ENCODE peak calls at places on chromosomes 12 and 14, in eight cellular contexts. W is right cardiac atrium; P is DND-41; J is activated T-cell treated with anti-CD3 and anti-CD28 coated beads, Interleukin-2, amount 50 U/mL, for 72 hours; C is activated CD8-positive, alpha-beta T cell treated with anti-CD3 and anti-CD28 coated beads, Interleukin-2, amount 10 ng/mL, durations not matched to agents 7 days and 5 days; S is gastroesophageal sphincter; T is T-cell; H is HepG2. G is an unnamed sample.

GRCh38 chr12:68665016-68665569 is 21.7 kb upstream of the NUP107 start:
- ATAC-seq in W (peak), P (no peak), J (no peak), C (no peak), S (peak), T (no peak), H (peak), G (no peak)

GRCh38 chr12:65162609-65163008 is 6.8 kb upstream of the LEMD3 start:
- ATAC-seq in W (no peak), P (no peak), J (peak), C (no peak), S (no peak), T (no peak), H (no peak), G (no peak)

GRCh38 chr12:6146509-6146908 is 22.0 kb upstream of the VWF start:
- ATAC-seq in W (no peak), P (no peak), J (no peak), C (no peak), S (no peak), T (no peak), H (no peak), G (no peak)

GRCh38 chr14:89730692-89731091 is 223.8 kb downstream of the EFCAB11 start:
- ATAC-seq in W (peak), P (no peak), J (no peak), C (no peak), S (no peak), T (no peak), H (no peak), G (no peak)

GRCh38 chr14:69708586-69709169 is 58.3 kb upstream of the SRSF5 start:
- ATAC-seq in W (no peak), P (peak), J (peak), C (peak), S (no peak), T (peak), H (peak), G (no peak)

GRCh38 chr12:94969424-94969823 is 34.1 kb downstream of the NDUFA12 start:
- ATAC-seq in W (no peak), P (no peak), J (no peak), C (no peak), S (no peak), T (no peak), H (no peak), G (peak)

GRCh38 chr12:94815958-94816357 is 165.6 kb upstream of the TMCC3 start:
- ATAC-seq in W (no peak), P (peak), J (no peak), C (no peak), S (no peak), T (no peak), H (no peak), G (no peak)

GRCh38 chr12:77720258-77720657 is 110.4 kb upstream of the NAV3 start:
- ATAC-seq in W (no peak), P (no peak), J (no peak), C (no peak), S (no peak), T (no peak), H (peak), G (no peak)

GRCh38 chr14:30195946-30196345 is 268.3 kb upstream of the PRKD1 start:
- ATAC-seq in W (no peak), P (no peak), J (no peak), C (no peak), S (no peak), T (no peak), H (no peak), G (no peak)

GRCh38 chr14:25116607-25117006 is 66.7 kb upstream of the STXBP6 start:
- ATAC-seq in W (no peak), P (no peak), J (no peak), C (no peak), S (no peak), T (no peak), H (no peak), G (no peak)

GRCh38 chr14:27727371-27727770 is 1039.2 kb upstream of the FOXG1 start:
- ATAC-seq in W (no peak), P (no peak), J (no peak), C (no peak), S (no peak), T (no peak), H (no peak), G (no peak)

GRCh38 chr14:73116079-73116665 is 20.1 kb upstream of the PSEN1 start:
- ATAC-seq in W (no peak), P (no peak), J (no peak), C (no peak), S (no peak), T (no peak), H (no peak), G (no peak)

GRCh38 chr12:124383028-124383427 is 88.1 kb downstream of the RFLNA start:
- ATAC-seq in W (no peak), P (no peak), J (no peak), C (no peak), S (no peak), T (no peak), H (no peak), G (no peak)

GRCh38 chr14:53539489-53540126 is 386.5 kb upstream of the DDHD1 start:
- ATAC-seq in W (peak), P (peak), J (peak), C (no peak), S (peak), T (no peak), H (peak), G (peak)

GRCh38 chr14:91113829-91114078 is at the start of gene DGLUCY:
- ATAC-seq in W (peak), P (peak), J (no peak), C (peak), S (peak), T (no peak), H (no peak), G (no peak)